ENCODE peak calls at places on chromosome 17, in six cellular contexts. R, J, D, A, Y and I are unnamed samples.

GRCh38 chr17:83057793-83058477 is 21.5 kb upstream of the METRNL start:
- DNase-seq in R (peak; percentile 77), J (no peak), D (no peak), A (no peak), Y (no peak), I (no peak)

GRCh38 chr17:2171725-2172446 is 117.0 kb downstream of the HIC1 start:
- DNase-seq in R (peak; percentile 72), J (no peak), D (peak; percentile 88), A (peak; percentile 99), Y (peak; percentile 98), I (peak; percentile 99)

GRCh38 chr17:48262982-48263586 is 155.5 kb downstream of the SNX11 start:
- DNase-seq in R (no peak), J (no peak), D (no peak), A (peak; percentile 43), Y (peak; percentile 26), I (peak; percentile 42)

GRCh38 chr17:57315061-57315851 is 58.9 kb downstream of the MSI2 start:
- DNase-seq in R (no peak), J (no peak), D (no peak), A (no peak), Y (no peak), I (no peak)

GRCh38 chr17:9958586-9959281 is 53.7 kb upstream of the RCVRN start:
- DNase-seq in R (no peak), J (no peak), D (no peak), A (no peak), Y (no peak), I (no peak)

GRCh38 chr17:1627219-1627986 is 1.2 kb downstream of the SLC43A2 start:
- DNase-seq in R (no peak), J (peak; percentile 26), D (no peak), A (no peak), Y (no peak), I (no peak)

GRCh38 chr17:41777579-41778188 is 8.8 kb downstream of the JUP start:
- DNase-seq in R (peak; percentile 87), J (no peak), D (peak; percentile 82), A (peak; percentile 92), Y (peak; percentile 79), I (peak; percentile 98)

GRCh38 chr17:9991796-9992195 is 86.7 kb upstream of the RCVRN start:
- DNase-seq in R (no peak), J (no peak), D (no peak), A (no peak), Y (no peak), I (no peak)

GRCh38 chr17:5587431-5588032 is 3.2 kb upstream of the NLRP1 start:
- DNase-seq in R (no peak), J (peak; percentile 12), D (peak; percentile 52), A (peak; percentile 86), Y (peak; percentile 72), I (peak; percentile 74)

GRCh38 chr17:37682007-37682406 is 38.8 kb upstream of the DDX52 start:
- DNase-seq in R (no peak), J (no peak), D (no peak), A (no peak), Y (no peak), I (no peak)

GRCh38 chr17:57593739-57594462 is 151.2 kb downstream of the CCDC182 start:
- DNase-seq in R (no peak), J (no peak), D (no peak), A (no peak), Y (no peak), I (no peak)

GRCh38 chr17:5825717-5826330 is 241.5 kb upstream of the NLRP1 start:
- DNase-seq in R (no peak), J (no peak), D (no peak), A (peak; percentile 86), Y (no peak), I (peak; percentile 59)

GRCh38 chr17:8080799-8081219 is 6.7 kb downstream of the ALOX12B start:
- DNase-seq in R (no peak), J (no peak), D (no peak), A (no peak), Y (no peak), I (no peak)

GRCh38 chr17:39139137-39139516 is 12.3 kb downstream of the PLXDC1 start:
- DNase-seq in R (no peak), J (no peak), D (no peak), A (peak; percentile 64), Y (peak; percentile 91), I (peak; percentile 68)

GRCh38 chr17:75077490-75078096 is 10.2 kb upstream of the SLC16A5 start:
- DNase-seq in R (peak; percentile 84), J (no peak), D (peak; percentile 71), A (peak; percentile 31), Y (peak; percentile 38), I (peak; percentile 32)

GRCh38 chr17:76278952-76279741 is 14.0 kb downstream of the UBALD2 start:
- DNase-seq in R (peak; percentile 90), J (peak; percentile 91), D (peak; percentile 95), A (peak; percentile 81), Y (peak; percentile 72), I (peak; percentile 74)

GRCh38 chr17:38730526-38731379 is 612 bp downstream of the CISD3 start:
- DNase-seq in R (peak; percentile 83), J (peak; percentile 89), D (peak; percentile 97), A (peak; percentile 52), Y (peak; percentile 58), I (peak; percentile 49)

GRCh38 chr17:40481106-40481505 is 20.3 kb downstream of the TNS4 start:
- DNase-seq in R (no peak), J (no peak), D (no peak), A (no peak), Y (no peak), I (no peak)

GRCh38 chr17:512311-512710 is 159.7 kb upstream of the RPH3AL start:
- DNase-seq in R (no peak), J (no peak), D (no peak), A (no peak), Y (no peak), I (no peak)
- H3K4me3 ChIP-seq in R (no peak overlapping the region), J (no peak overlapping the region), D (no peak overlapping the region), A (no peak overlapping the region), Y (peak overlapping the region; percentile 45), I (no peak overlapping the region)

DNA sequence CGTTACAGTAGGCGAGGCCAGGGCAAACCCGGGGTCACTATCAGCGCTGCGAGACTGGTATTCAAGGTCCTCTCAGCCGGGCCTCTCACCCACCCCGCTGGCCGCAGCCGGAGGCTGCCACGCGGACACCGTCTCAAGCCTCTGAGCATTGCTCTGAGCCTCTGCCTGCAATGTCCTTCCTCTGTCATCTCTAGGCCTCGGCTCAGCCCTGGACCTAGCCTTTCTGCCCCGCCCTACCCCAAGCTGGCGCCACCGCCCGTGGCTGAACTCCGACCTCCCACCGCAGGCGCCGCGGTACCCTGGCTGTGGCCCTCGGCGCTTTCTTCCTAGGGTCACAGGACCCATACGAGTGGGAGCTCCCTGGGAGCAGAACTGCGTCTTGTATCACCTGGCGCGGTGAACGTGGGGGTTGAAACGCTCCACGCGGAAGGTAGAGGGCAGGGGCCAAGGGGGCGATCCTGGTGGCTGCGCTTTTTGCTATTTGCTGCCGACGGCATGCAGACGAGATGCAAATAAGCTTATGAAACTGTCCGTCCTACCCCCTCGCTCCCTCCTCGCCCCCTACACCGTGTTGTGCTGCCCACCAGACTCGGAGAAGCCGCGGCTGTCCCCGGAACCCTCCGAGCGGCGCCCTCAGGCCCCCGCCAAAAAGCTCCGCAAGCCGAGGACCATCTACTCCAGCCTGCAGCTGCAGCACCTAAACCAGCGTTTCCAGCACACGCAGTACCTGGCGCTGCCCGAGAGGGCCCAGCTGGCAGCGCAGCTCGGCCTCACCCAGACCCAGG is 3.7 kb downstream of the DLX4 start:
- DNase-seq in R (no peak), J (no peak), D (no peak), A (no peak), Y (no peak), I (no peak)
- H3K4me3 ChIP-seq in R (peak overlapping the region; percentile 20), J (no peak overlapping the region), D (no peak overlapping the region), A (no peak overlapping the region), Y (no peak overlapping the region), I (no peak overlapping the region)

GRCh38 chr17:45312477-45313418 is 4.1 kb downstream of the MAP3K14 start:
- DNase-seq in R (no peak), J (no peak), D (no peak), A (no peak), Y (no peak), I (no peak)

GRCh38 chr17:45315583-45316270 is 1.1 kb downstream of the MAP3K14 start:
- DNase-seq in R (no peak), J (no peak), D (no peak), A (no peak), Y (no peak), I (no peak)

GRCh38 chr17:45313419-45313771 is 3.4 kb downstream of the MAP3K14 start:
- DNase-seq in R (no peak), J (no peak), D (no peak), A (no peak), Y (no peak), I (no peak)

GRCh38 chr17:45314761-45315549 is 1.9 kb downstream of the MAP3K14 start:
- DNase-seq in R (no peak), J (no peak), D (no peak), A (peak; percentile 48), Y (no peak), I (no peak)

DNA sequence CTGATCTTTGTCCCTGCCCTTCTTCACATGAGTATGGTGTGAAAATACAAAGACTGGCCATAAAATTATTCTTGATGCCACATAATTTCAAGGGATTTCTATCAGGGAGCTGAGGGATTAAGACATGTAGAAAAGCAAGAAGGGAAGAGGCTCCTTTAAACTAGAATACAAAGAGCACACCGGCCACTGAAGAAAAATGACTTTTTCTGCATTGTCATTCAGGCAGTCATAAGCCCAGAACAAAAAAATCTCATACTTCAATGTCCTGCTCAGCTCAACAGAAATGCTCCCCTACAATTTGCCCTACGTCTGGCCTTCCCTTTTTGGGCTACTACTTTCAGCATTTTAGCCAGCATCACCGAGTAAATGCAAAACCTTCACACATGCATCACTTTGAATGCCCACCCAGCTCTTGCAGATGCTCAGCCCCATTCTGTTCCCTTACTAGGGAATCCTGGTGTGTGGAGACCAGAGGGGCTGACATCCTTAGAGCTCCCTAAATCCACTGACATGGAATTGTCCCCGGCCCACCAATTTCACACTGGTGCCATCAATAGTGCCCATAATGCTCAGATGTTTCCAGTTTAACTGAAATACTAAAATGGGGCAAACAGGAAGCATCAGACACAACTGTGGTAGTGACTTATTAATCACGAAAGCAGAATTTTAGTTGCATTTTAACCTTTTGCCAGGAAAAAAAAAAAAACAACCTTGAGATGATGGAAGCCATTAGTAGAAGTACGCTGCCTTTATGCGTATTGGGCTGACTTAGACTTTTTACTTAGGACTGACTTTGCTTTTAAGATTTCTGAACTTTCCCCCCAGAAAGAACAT is 2.7 kb downstream of the MAP3K14 start:
- DNase-seq in R (no peak), J (no peak), D (no peak), A (no peak), Y (no peak), I (no peak)
- H3K4me3 ChIP-seq in R (peak overlapping the region; percentile 79), J (peak overlapping the region; percentile 84), D (no peak overlapping the region), A (peak overlapping the region; percentile 95), Y (peak overlapping the region; percentile 90), I (peak overlapping the region; percentile 98)

GRCh38 chr17:67247416-67247900 is 2.5 kb upstream of the HELZ start:
- DNase-seq in R (no peak), J (no peak), D (no peak), A (no peak), Y (no peak), I (no peak)
- H3K4me3 ChIP-seq in R (no peak overlapping the region), J (no peak overlapping the region), D (no peak overlapping the region), A (no peak overlapping the region), Y (no peak overlapping the region), I (no peak overlapping the region)